ENCODE peak calls at places on chromosomes 12 and 14, in four cellular contexts. Y, A, S and X are unnamed samples.

GRCh38 chr12:93790472-93791152 is 113.4 kb downstream of the CRADD start:
- DNase-seq in Y (no peak), A (no peak), S (peak; percentile 6), X (peak; percentile 74)

GRCh38 chr12:84131076-84131475 is 781.5 kb downstream of the SLC6A15 start:
- DNase-seq in Y (no peak), A (no peak), S (no peak), X (peak; percentile 56)

GRCh38 chr14:58572092-58572853 is 65.5 kb upstream of the DACT1 start:
- DNase-seq in Y (no peak), A (peak; percentile 61), S (peak; percentile 11), X (no peak)

GRCh38 chr14:94827711-94828505 is 58.0 kb upstream of the GSC start:
- DNase-seq in Y (no peak), A (peak; percentile 21), S (no peak), X (no peak)

GRCh38 chr14:69282448-69282847 is 22.5 kb downstream of the GALNT16 start:
- DNase-seq in Y (no peak), A (no peak), S (no peak), X (no peak)

GRCh38 chr12:48183091-48183875 is at the start of gene CCDC184:
- DNase-seq in Y (peak; percentile 64), A (peak; percentile 78), S (peak; percentile 83), X (peak; percentile 70)

GRCh38 chr12:2145433-2145832 is 92.6 kb downstream of the CACNA1C start:
- DNase-seq in Y (no peak), A (no peak), S (no peak), X (no peak)

GRCh38 chr12:53737951-53738833 is 10.9 kb upstream of the CALCOCO1 start:
- DNase-seq in Y (no peak), A (peak; percentile 60), S (no peak), X (no peak)

GRCh38 chr12:98750511-98750910 is 105.4 kb downstream of the APAF1 start:
- DNase-seq in Y (no peak), A (no peak), S (no peak), X (no peak)

GRCh38 chr14:64035143-64035542 is 182.3 kb downstream of the SYNE2 start:
- DNase-seq in Y (no peak), A (no peak), S (no peak), X (no peak)

GRCh38 chr12:480831-481230 is 21.1 kb downstream of the B4GALNT3 start:
- DNase-seq in Y (no peak), A (no peak), S (no peak), X (no peak)

GRCh38 chr12:91109148-91109564 is 2.1 kb downstream of the LUM start:
- DNase-seq in Y (peak; percentile 71), A (peak; percentile 84), S (no peak), X (peak; percentile 44)

GRCh38 chr12:113422030-113422900 is at the start of gene SDSL:
- DNase-seq in Y (peak; percentile 85), A (peak; percentile 88), S (peak; percentile 80), X (peak; percentile 75)

GRCh38 chr14:91570021-91570420 is 59.9 kb upstream of the PPP4R3A start:
- DNase-seq in Y (no peak), A (no peak), S (no peak), X (no peak)

GRCh38 chr14:55451950-55452349 is 11.5 kb upstream of the TBPL2 start:
- DNase-seq in Y (no peak), A (no peak), S (no peak), X (no peak)

GRCh38 chr14:55450987-55451386 is 10.6 kb upstream of the TBPL2 start:
- DNase-seq in Y (no peak), A (no peak), S (no peak), X (no peak)

GRCh38 chr14:55450539-55450938 is 10.1 kb upstream of the TBPL2 start:
- DNase-seq in Y (no peak), A (no peak), S (no peak), X (no peak)

GRCh38 chr14:55450124-55450523 is 9.7 kb upstream of the TBPL2 start:
- DNase-seq in Y (no peak), A (no peak), S (no peak), X (no peak)

GRCh38 chr14:55451398-55451797 is 11.0 kb upstream of the TBPL2 start:
- DNase-seq in Y (no peak), A (no peak), S (no peak), X (no peak)
- H3K4me1 ChIP-seq in Y (peaks cover 23% of the 10 kb centered on the region), A (peaks cover 23% of the 10 kb centered on the region), S (peaks cover 56% of the 10 kb centered on the region), X (peaks cover 34% of the 10 kb centered on the region)

GRCh38 chr14:53949201-53949600 is 7.4 kb downstream of the BMP4 start:
- DNase-seq in Y (no peak), A (no peak), S (no peak), X (no peak)

GRCh38 chr14:53946404-53947400 is 9.9 kb downstream of the BMP4 start:
- DNase-seq in Y (no peak), A (peak; percentile 65), S (no peak), X (no peak)

GRCh38 chr14:53950031-53950793 is 6.4 kb downstream of the BMP4 start:
- DNase-seq in Y (no peak), A (no peak), S (no peak), X (no peak)

GRCh38 chr14:53947452-53948180 is 9.0 kb downstream of the BMP4 start:
- DNase-seq in Y (no peak), A (no peak), S (no peak), X (no peak)

GRCh38 chr14:53948181-53948884 is 8.3 kb downstream of the BMP4 start:
- DNase-seq in Y (no peak), A (no peak), S (no peak), X (no peak)
- H3K4me1 ChIP-seq in Y (no peaks in the 10 kb centered on the region), A (peaks cover 19% of the 10 kb centered on the region), S (peaks cover 4% of the 10 kb centered on the region), X (peaks cover 5% of the 10 kb centered on the region)

GRCh38 chr14:75842624-75843023 is 139.2 kb downstream of the TGFB3 start:
- DNase-seq in Y (no peak), A (no peak), S (no peak), X (no peak)
- H3K4me1 ChIP-seq in Y (no peaks in the 10 kb centered on the region), A (no peaks in the 10 kb centered on the region), S (no peaks in the 10 kb centered on the region), X (no peaks in the 10 kb centered on the region)

DNA sequence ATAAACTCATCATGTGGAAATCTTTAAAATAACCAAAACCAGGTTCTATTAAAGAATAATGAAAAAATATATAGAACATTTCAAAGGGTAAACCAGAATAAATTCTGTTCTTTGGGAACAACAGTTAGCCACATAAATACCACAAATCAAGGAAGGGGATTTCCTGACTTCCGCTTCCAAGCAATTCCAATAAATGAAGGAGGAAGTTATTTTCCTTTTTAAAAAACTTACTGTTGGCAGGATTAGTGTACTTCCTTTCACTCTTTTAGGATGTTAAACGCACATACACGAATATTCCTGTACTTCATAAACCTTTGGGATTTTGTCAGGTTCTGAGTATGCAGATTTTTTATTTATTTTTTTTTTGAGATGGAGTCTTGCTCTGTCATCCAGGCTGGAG is 13.7 kb upstream of the LIMA1 start:
- DNase-seq in Y (no peak), A (no peak), S (no peak), X (no peak)
- H3K4me1 ChIP-seq in Y (peaks cover 19% of the 10 kb centered on the region), A (no peaks in the 10 kb centered on the region), S (no peaks in the 10 kb centered on the region), X (peaks cover 12% of the 10 kb centered on the region)

GRCh38 chr12:11906284-11906935 is 164.3 kb upstream of the BCL2L14 start:
- DNase-seq in Y (no peak), A (no peak), S (no peak), X (no peak)
- H3K4me1 ChIP-seq in Y (no peaks in the 10 kb centered on the region), A (no peaks in the 10 kb centered on the region), S (no peaks in the 10 kb centered on the region), X (no peaks in the 10 kb centered on the region)

DNA sequence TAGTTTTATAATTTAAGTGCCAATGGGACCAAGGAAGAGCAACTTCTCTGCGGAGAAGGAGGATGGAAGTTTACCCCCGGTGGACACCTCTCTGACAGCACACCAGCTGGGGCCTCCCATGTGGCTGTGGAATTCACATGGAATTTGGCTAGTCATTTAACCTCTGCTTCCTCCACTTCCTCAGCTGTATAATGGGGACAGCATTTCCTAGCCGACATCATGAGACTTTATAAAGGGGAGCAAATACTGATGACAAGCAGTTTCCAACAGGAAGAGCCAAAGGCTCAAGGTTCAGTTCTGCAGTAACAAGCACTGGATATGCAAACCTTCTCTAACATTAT is 7.5 kb downstream of the DUSP6 start:
- DNase-seq in Y (no peak), A (no peak), S (no peak), X (no peak)
- H3K4me1 ChIP-seq in Y (peaks cover 52% of the 10 kb centered on the region), A (no peaks in the 10 kb centered on the region), S (no peaks in the 10 kb centered on the region), X (peaks cover 17% of the 10 kb centered on the region)

GRCh38 chr14:60654303-60654925 is 5.1 kb upstream of the SIX1 start:
- DNase-seq in Y (no peak), A (peak; percentile 10), S (no peak), X (no peak)
- H3K4me1 ChIP-seq in Y (peaks cover 55% of the 10 kb centered on the region), A (peaks cover 19% of the 10 kb centered on the region), S (peaks cover 15% of the 10 kb centered on the region), X (peaks cover 5% of the 10 kb centered on the region)

DNA sequence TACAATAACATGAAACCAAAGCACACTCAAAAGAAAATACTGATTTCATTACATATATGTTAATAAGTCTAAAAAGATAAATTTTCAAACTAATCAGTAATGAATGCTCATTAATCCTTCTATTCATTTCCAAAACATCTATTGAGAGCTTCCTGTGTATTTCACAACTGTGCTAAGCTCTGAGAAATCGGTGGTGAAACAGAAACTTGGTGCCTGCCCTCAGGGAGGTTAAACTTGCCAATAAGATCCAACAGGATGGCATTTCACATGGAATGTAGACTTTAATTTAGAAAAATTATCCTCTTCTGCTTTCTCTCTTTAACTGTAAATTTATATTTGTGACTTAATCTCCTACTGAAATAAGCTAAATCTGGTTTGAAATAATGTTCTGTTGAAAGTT is 70.9 kb upstream of the SLC38A4 start:
- DNase-seq in Y (no peak), A (no peak), S (no peak), X (no peak)
- H3K4me1 ChIP-seq in Y (no peaks in the 10 kb centered on the region), A (no peaks in the 10 kb centered on the region), S (no peaks in the 10 kb centered on the region), X (peaks cover 10% of the 10 kb centered on the region)